ENCODE peak calls at places on chromosomes 1 and 21, in nine cellular contexts. F is CD8-positive, alpha-beta T cell; T is stomach; C is pancreas; P is GM12864; U is GM12865; L is mammary epithelial cell; K is endothelial cell; X is coronary artery. B is an unnamed sample.

GRCh38 chr1:47549532-47549931 is 111.7 kb downstream of the FOXD2 start:
- DNase-seq in F (no peak), T (no peak), C (no peak), P (no peak), U (no peak), L (no peak), K (no peak), X (no peak), B (no peak)

GRCh38 chr1:58500036-58500435 is 46.5 kb downstream of the OMA1 start:
- DNase-seq in F (no peak), T (no peak), C (no peak), P (no peak), U (no peak), L (no peak), K (no peak), X (no peak), B (no peak)

GRCh38 chr1:76939107-76939816 is 72.0 kb downstream of the ST6GALNAC5 start:
- DNase-seq in F (no peak), T (no peak), C (no peak), P (no peak), U (peak), L (no peak), K (no peak), X (no peak), B (no peak)

GRCh38 chr1:53478186-53478585 is 19.0 kb downstream of the DMRTB1 start:
- DNase-seq in F (no peak), T (no peak), C (no peak), P (no peak), U (no peak), L (no peak), K (no peak), X (no peak), B (no peak)

GRCh38 chr1:116375884-116376733 is 3.1 kb downstream of the ATP1A1 start:
- DNase-seq in F (peak), T (peak), C (peak), P (no peak), U (peak), L (peak), K (no peak), X (peak), B (no peak)

GRCh38 chr1:22258696-22259095 is 115.8 kb upstream of the WNT4 start:
- DNase-seq in F (no peak), T (no peak), C (no peak), P (no peak), U (no peak), L (no peak), K (no peak), X (no peak), B (no peak)

GRCh38 chr21:33069994-33070811 is at the start of gene OLIG1:
- DNase-seq in F (no peak), T (peak), C (no peak), P (no peak), U (peak), L (peak), K (peak), X (no peak), B (peak)

GRCh38 chr21:45886610-45887026 is 95.0 kb upstream of the COL6A1 start:
- DNase-seq in F (peak), T (no peak), C (no peak), P (no peak), U (no peak), L (no peak), K (no peak), X (no peak), B (no peak)

GRCh38 chr1:209565759-209566678 is 17.5 kb upstream of the CAMK1G start:
- DNase-seq in F (peak), T (peak), C (peak), P (peak), U (peak), L (peak), K (peak), X (no peak), B (no peak)

GRCh38 chr1:117871013-117871412 is 58.4 kb downstream of the GDAP2 start:
- DNase-seq in F (no peak), T (no peak), C (no peak), P (no peak), U (no peak), L (no peak), K (no peak), X (no peak), B (no peak)

GRCh38 chr1:151458936-151459330 is 361 bp downstream of the POGZ start:
- DNase-seq in F (peak), T (peak), C (peak), P (no peak), U (peak), L (peak), K (peak), X (no peak), B (peak)

GRCh38 chr1:161021168-161021958 is 411 bp upstream of the F11R start:
- DNase-seq in F (peak), T (peak), C (peak), P (peak), U (peak), L (peak), K (peak), X (peak), B (peak)

GRCh38 chr1:60132108-60132507 is 58.5 kb upstream of the C1orf87 start:
- DNase-seq in F (no peak), T (no peak), C (no peak), P (no peak), U (no peak), L (no peak), K (no peak), X (no peak), B (no peak)

GRCh38 chr1:60129916-60130315 is 56.3 kb upstream of the C1orf87 start:
- DNase-seq in F (no peak), T (no peak), C (no peak), P (no peak), U (no peak), L (no peak), K (no peak), X (no peak), B (no peak)

GRCh38 chr1:60130703-60131102 is 57.1 kb upstream of the C1orf87 start:
- DNase-seq in F (no peak), T (no peak), C (no peak), P (no peak), U (no peak), L (no peak), K (no peak), X (no peak), B (no peak)

GRCh38 chr1:60126733-60127132 is 53.2 kb upstream of the C1orf87 start:
- DNase-seq in F (no peak), T (no peak), C (no peak), P (no peak), U (no peak), L (no peak), K (no peak), X (no peak), B (no peak)
- TF ChIP-seq CTCF in F (no peak), T (no peak), C (no peak), P (no peak), U (no peak), L (no peak), K (no peak), X (no peak), B (no peak)

DNA sequence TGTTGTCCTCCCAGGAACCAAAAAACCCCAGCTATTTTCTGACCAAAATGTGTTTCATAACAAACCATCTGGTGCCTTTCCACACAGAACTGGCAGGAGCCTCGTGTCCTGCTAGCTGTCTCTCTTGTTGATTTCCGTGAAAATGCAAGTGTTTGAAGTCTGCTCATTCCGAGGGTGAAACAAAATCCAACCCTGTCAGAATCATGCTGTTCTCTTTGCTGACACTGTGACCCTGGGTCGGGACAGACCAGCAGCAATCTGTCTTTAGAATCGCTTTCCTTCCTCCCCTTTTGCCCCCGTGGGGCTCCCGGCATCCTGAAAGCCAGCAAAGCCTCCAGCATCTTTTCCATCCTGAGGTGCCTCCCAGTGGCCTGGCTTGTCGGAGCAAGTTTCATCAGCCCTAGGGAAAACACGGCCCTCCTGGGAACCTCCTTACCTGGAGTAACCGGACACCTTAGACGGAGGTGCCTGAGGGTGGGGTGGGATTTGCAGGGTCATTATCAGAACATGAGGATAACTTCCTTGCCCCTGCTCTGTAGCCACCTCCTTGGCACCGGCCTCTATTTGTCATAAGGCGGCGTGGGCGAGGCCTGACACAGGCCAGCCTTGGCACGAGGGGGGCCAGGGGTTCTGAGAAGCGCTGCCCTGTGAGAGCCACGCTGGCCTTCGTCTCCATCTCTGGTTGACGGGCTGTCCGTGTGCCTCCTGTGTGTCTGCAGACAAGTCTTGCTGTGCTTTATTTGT is 24.9 kb downstream of the LDLRAP1 start:
- DNase-seq in F (no peak), T (peak), C (no peak), P (no peak), U (no peak), L (peak), K (no peak), X (no peak), B (no peak)
- TF ChIP-seq CTCF in F (no peak), T (no peak), C (no peak), P (no peak), U (no peak), L (no peak), K (no peak), X (no peak), B (no peak)

GRCh38 chr1:112466078-112466660 is 42.6 kb upstream of the WNT2B start:
- DNase-seq in F (peak), T (peak), C (peak), P (peak), U (peak), L (peak), K (peak), X (peak), B (peak)
- TF ChIP-seq CTCF in F (peak), T (peak), C (peak), P (peak), U (peak), L (peak), K (peak), X (peak), B (peak)

DNA sequence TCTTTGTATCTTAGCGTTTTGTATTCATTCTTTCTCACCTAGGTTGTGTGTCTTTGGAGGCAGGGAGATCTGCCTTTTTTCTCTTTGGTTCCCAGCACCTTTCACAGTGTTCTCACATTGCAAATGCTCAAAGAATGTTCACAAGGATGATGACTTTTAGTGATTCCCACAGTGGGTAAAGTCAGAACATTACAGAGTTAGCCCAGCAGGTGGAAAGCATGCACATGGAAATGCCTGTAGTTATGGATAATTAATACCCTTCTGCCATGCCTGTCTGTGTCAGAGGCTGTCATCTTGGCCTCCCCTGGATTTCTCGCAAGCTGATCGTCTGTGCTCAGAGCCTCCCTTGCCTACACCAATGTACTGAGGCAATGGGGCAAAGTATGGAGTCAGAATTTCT is 458.9 kb downstream of the LMO4 start:
- DNase-seq in F (no peak), T (no peak), C (no peak), P (no peak), U (no peak), L (peak), K (no peak), X (no peak), B (no peak)
- TF ChIP-seq CTCF in F (no peak), T (no peak), C (no peak), P (no peak), U (no peak), L (no peak), K (no peak), X (no peak), B (no peak)

DNA sequence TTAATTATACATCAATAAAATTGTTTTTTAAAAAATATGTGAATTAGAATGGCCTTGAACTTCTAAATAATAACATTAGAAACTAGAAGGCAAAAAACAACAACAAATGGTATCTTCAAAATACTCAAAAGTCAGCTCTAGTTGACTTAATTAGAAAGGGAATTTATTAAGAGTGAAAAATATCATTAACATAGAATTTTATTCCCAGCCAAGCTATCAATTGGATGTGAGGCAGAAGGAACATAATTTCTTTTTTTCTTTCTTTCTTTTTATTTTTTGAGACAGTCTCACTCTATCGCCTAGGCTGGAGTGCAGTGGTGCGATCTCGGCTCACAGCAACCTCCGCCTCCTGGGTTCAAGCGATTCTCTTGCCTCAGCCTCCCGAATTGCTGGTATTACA is 51.2 kb upstream of the CAPZB start:
- DNase-seq in F (no peak), T (no peak), C (no peak), P (no peak), U (no peak), L (no peak), K (no peak), X (no peak), B (no peak)
- TF ChIP-seq CTCF in F (no peak), T (no peak), C (no peak), P (no peak), U (no peak), L (no peak), K (no peak), X (no peak), B (no peak)

GRCh38 chr1:157154940-157155514 is 16.8 kb upstream of the ETV3 start:
- DNase-seq in F (no peak), T (peak), C (peak), P (no peak), U (no peak), L (peak), K (peak), X (no peak), B (no peak)
- TF ChIP-seq CTCF in F (no peak), T (no peak), C (no peak), P (no peak), U (no peak), L (no peak), K (no peak), X (no peak), B (no peak)